ENCODE peak calls at places on chromosomes 12 and 14, in five cellular contexts. J, E, U, G and N are unnamed samples.

GRCh38 chr12:95339086-95339788 is 121.6 kb downstream of the VEZT start:
- DNase-seq in J (no peak), E (no peak), U (peak; percentile 28), G (no peak), N (no peak)

GRCh38 chr12:30828686-30829085 is 73.9 kb upstream of the CAPRIN2 start:
- DNase-seq in J (no peak), E (no peak), U (no peak), G (no peak), N (no peak)

GRCh38 chr12:118029166-118029565 is 12.7 kb downstream of the RFC5 start:
- DNase-seq in J (no peak), E (no peak), U (no peak), G (no peak), N (no peak)

GRCh38 chr12:5052348-5052747 is 8.7 kb downstream of the KCNA5 start:
- DNase-seq in J (no peak), E (no peak), U (no peak), G (no peak), N (no peak)

GRCh38 chr12:24909667-24910066 is 39.2 kb downstream of the BCAT1 start:
- DNase-seq in J (no peak), E (no peak), U (peak; percentile 87), G (peak; percentile 56), N (no peak)

GRCh38 chr14:64879635-64880381 is at the start of gene SPTB:
- DNase-seq in J (peak; percentile 41), E (peak; percentile 19), U (no peak), G (peak; percentile 16), N (peak; percentile 31)

GRCh38 chr12:27652174-27652763 is 44.0 kb upstream of the REP15 start:
- DNase-seq in J (peak; percentile 30), E (peak; percentile 5), U (peak; percentile 77), G (peak; percentile 69), N (peak; percentile 34)

GRCh38 chr12:79006306-79006705 is 141.7 kb downstream of the SYT1 start:
- DNase-seq in J (no peak), E (no peak), U (peak; percentile 31), G (no peak), N (no peak)

GRCh38 chr14:53247596-53248370 is 94.7 kb upstream of the DDHD1 start:
- DNase-seq in J (no peak), E (no peak), U (no peak), G (no peak), N (no peak)

GRCh38 chr14:62081012-62081612 is 318.9 kb downstream of the SNAPC1 start:
- DNase-seq in J (no peak), E (no peak), U (no peak), G (no peak), N (no peak)

GRCh38 chr12:44774815-44775411 is 101.2 kb downstream of the NELL2 start:
- DNase-seq in J (peak; percentile 64), E (peak; percentile 48), U (peak; percentile 15), G (no peak), N (peak; percentile 17)

GRCh38 chr12:68565391-68565903 is 45.3 kb upstream of the RAP1B start:
- DNase-seq in J (no peak), E (no peak), U (peak; percentile 80), G (no peak), N (no peak)

GRCh38 chr12:119772431-119772830 is 104.5 kb downstream of the PRKAB1 start:
- DNase-seq in J (no peak), E (no peak), U (peak; percentile 58), G (no peak), N (no peak)

GRCh38 chr12:84508325-84508861 is 404.2 kb downstream of the SLC6A15 start:
- DNase-seq in J (no peak), E (no peak), U (peak; percentile 90), G (no peak), N (no peak)

GRCh38 chr12:119902084-119902509 is 25.0 kb upstream of the CIT start:
- DNase-seq in J (peak; percentile 69), E (peak; percentile 40), U (peak; percentile 72), G (peak; percentile 52), N (peak; percentile 87)

GRCh38 chr12:110513842-110514241 is 11.7 kb downstream of the RAD9B start:
- DNase-seq in J (no peak), E (no peak), U (no peak), G (no peak), N (no peak)

GRCh38 chr14:96253140-96253539 is 2.9 kb upstream of the BDKRB1 start:
- DNase-seq in J (no peak), E (no peak), U (peak; percentile 78), G (no peak), N (no peak)